ENCODE peak calls at places on chromosomes 4 and X, in nine cellular contexts. R is esophagus mucosa; V is stimulated activated naive CD8-positive, alpha-beta T cell treated with anti-CD3 and anti-CD28 coated beads, Interleukin-15, amount 100 ng/mL, for 72 hours; G is pancreas; S is activated T-cell treated with anti-CD3 and anti-CD28 coated beads, Interleukin-2, amount 50 U/mL, for 4 hours; C is effector memory CD8-positive, alpha-beta T cell; H is left cardiac atrium; Z is left lung; T is heart right ventricle. B is an unnamed sample.

GRCh38 chr4:26490111-26490979 is at the start of gene CCKAR:
- ATAC-seq in R (no peak), V (no peak), G (no peak), S (no peak), C (no peak), H (no peak), Z (no peak), T (no peak), B (no peak)

GRCh38 chrX:77961063-77961462 is 8.4 kb downstream of the PGAM4 start:
- ATAC-seq in R (no peak), V (no peak), G (no peak), S (peak), C (no peak), H (no peak), Z (no peak), T (no peak), B (peak)

GRCh38 chrX:64842492-64842891 is 133.8 kb downstream of the ZC4H2 start:
- ATAC-seq in R (no peak), V (peak), G (no peak), S (peak), C (no peak), H (peak), Z (no peak), T (no peak), B (peak)

GRCh38 chr4:37999000-37999745 is 39.0 kb downstream of the PTTG2 start:
- ATAC-seq in R (no peak), V (peak), G (peak), S (no peak), C (no peak), H (no peak), Z (peak), T (no peak), B (no peak)

GRCh38 chrX:125326599-125326998 is 6.9 kb downstream of the TEX13C start:
- ATAC-seq in R (no peak), V (no peak), G (no peak), S (no peak), C (no peak), H (no peak), Z (no peak), T (no peak), B (no peak)

GRCh38 chrX:13898084-13898483 is 81.2 kb upstream of the GPM6B start:
- ATAC-seq in R (no peak), V (no peak), G (no peak), S (no peak), C (no peak), H (peak), Z (no peak), T (no peak), B (no peak)

GRCh38 chrX:2958199-2958598 is 29.1 kb upstream of the ARSD start:
- ATAC-seq in R (no peak), V (no peak), G (no peak), S (no peak), C (no peak), H (no peak), Z (no peak), T (no peak), B (no peak)

GRCh38 chrX:103691059-103691458 is 4.6 kb upstream of the MORF4L2 start:
- ATAC-seq in R (no peak), V (no peak), G (no peak), S (no peak), C (no peak), H (no peak), Z (no peak), T (no peak), B (no peak)

GRCh38 chrX:151999813-152000212 is 25.3 kb upstream of the GABRE start:
- ATAC-seq in R (no peak), V (no peak), G (no peak), S (no peak), C (no peak), H (no peak), Z (no peak), T (no peak), B (no peak)

GRCh38 chrX:33138677-33139249 is 72.6 kb downstream of the DMD start:
- ATAC-seq in R (no peak), V (no peak), G (no peak), S (no peak), C (no peak), H (no peak), Z (no peak), T (no peak), B (no peak)

GRCh38 chrX:18864390-18864920 is 119.5 kb downstream of the PHKA2 start:
- ATAC-seq in R (no peak), V (no peak), G (no peak), S (no peak), C (no peak), H (no peak), Z (no peak), T (no peak), B (no peak)

GRCh38 chr4:178102139-178102538 is 659.9 kb upstream of the AGA start:
- ATAC-seq in R (no peak), V (no peak), G (no peak), S (no peak), C (no peak), H (no peak), Z (no peak), T (no peak), B (no peak)

GRCh38 chr4:31461425-31461824 is 741.3 kb downstream of the PCDH7 start:
- ATAC-seq in R (no peak), V (no peak), G (no peak), S (no peak), C (no peak), H (no peak), Z (no peak), T (no peak), B (no peak)

GRCh38 chr4:39285853-39286252 is 80.3 kb downstream of the RFC1 start:
- ATAC-seq in R (no peak), V (peak), G (no peak), S (no peak), C (no peak), H (no peak), Z (no peak), T (no peak), B (no peak)

GRCh38 chrX:112233164-112233563 is 150.6 kb upstream of the TRPC5 start:
- ATAC-seq in R (no peak), V (no peak), G (no peak), S (no peak), C (no peak), H (no peak), Z (no peak), T (no peak), B (no peak)

GRCh38 chrX:13420545-13421183 is 100.8 kb upstream of the ATXN3L start:
- ATAC-seq in R (peak), V (no peak), G (no peak), S (no peak), C (no peak), H (peak), Z (no peak), T (no peak), B (no peak)

GRCh38 chrX:118935352-118935751 is 39.1 kb upstream of the LONRF3 start:
- ATAC-seq in R (no peak), V (no peak), G (no peak), S (no peak), C (no peak), H (no peak), Z (no peak), T (no peak), B (no peak)

GRCh38 chr4:53376900-53377299 is 541 bp upstream of the FIP1L1 start:
- ATAC-seq in R (no peak), V (no peak), G (peak), S (no peak), C (no peak), H (no peak), Z (no peak), T (no peak), B (no peak)

GRCh38 chr4:15077969-15078368 is 75.7 kb downstream of the CPEB2 start:
- ATAC-seq in R (peak), V (no peak), G (no peak), S (no peak), C (no peak), H (no peak), Z (peak), T (no peak), B (no peak)

GRCh38 chr4:2733844-2734574 is 22.1 kb downstream of the TNIP2 start:
- ATAC-seq in R (peak), V (no peak), G (no peak), S (no peak), C (no peak), H (no peak), Z (no peak), T (no peak), B (peak)

GRCh38 chr4:155011163-155011825 is 197.1 kb upstream of the NPY2R start:
- ATAC-seq in R (no peak), V (no peak), G (no peak), S (no peak), C (no peak), H (no peak), Z (no peak), T (no peak), B (no peak)

GRCh38 chr4:16237715-16238114 is 11.4 kb upstream of the TAPT1 start:
- ATAC-seq in R (no peak), V (no peak), G (peak), S (no peak), C (no peak), H (peak), Z (peak), T (peak), B (no peak)

GRCh38 chr4:74439952-74440351 is 5.0 kb upstream of the AREG start:
- ATAC-seq in R (no peak), V (no peak), G (no peak), S (no peak), C (no peak), H (no peak), Z (no peak), T (no peak), B (no peak)

GRCh38 chrX:17860179-17860780 is 818 bp downstream of the RAI2 start:
- ATAC-seq in R (no peak), V (peak), G (peak), S (peak), C (no peak), H (peak), Z (peak), T (no peak), B (no peak)

GRCh38 chrX:37409278-37409677 is 60.1 kb downstream of the PRRG1 start:
- ATAC-seq in R (no peak), V (no peak), G (no peak), S (no peak), C (no peak), H (no peak), Z (no peak), T (no peak), B (no peak)

GRCh38 chrX:19805054-19805690 is 82.2 kb downstream of the SH3KBP1 start:
- ATAC-seq in R (no peak), V (peak), G (no peak), S (no peak), C (peak), H (no peak), Z (no peak), T (no peak), B (peak)